ENCODE peak calls at places on chromosomes 13 and 19, in six cellular contexts. One of them, this sample, is unnamed.

GRCh38 chr19:28652790-28653189 is 560.2 kb downstream of the UQCRFS1 start:
- DNase-seq in NCI-H1436: no peak
- DNase-seq in AG04450: no peak
- DNase-seq in activated naive CD4-positive, alpha-beta T cell treated with anti-CD3 and anti-CD28 coated beads, Interleukin-2, amount 50 U/mL, for 72 hours: no peak
- DNase-seq in lung: no peak
- DNase-seq in astrocyte of the spinal cord: no peak
- DNase-seq in this sample: no peak

GRCh38 chr19:1473056-1473400 is 6.0 kb downstream of the C19orf25 start:
- DNase-seq in NCI-H1436: no peak
- DNase-seq in AG04450: no peak
- DNase-seq in activated naive CD4-positive, alpha-beta T cell treated with anti-CD3 and anti-CD28 coated beads, Interleukin-2, amount 50 U/mL, for 72 hours: no peak
- DNase-seq in lung: no peak
- DNase-seq in astrocyte of the spinal cord: no peak
- DNase-seq in this sample: no peak

GRCh38 chr13:37681295-37682032 is 82.9 kb upstream of the POSTN start:
- DNase-seq in NCI-H1436: no peak
- DNase-seq in AG04450: peak; percentile 38
- DNase-seq in activated naive CD4-positive, alpha-beta T cell treated with anti-CD3 and anti-CD28 coated beads, Interleukin-2, amount 50 U/mL, for 72 hours: no peak
- DNase-seq in lung: no peak
- DNase-seq in astrocyte of the spinal cord: peak; percentile 92
- DNase-seq in this sample: no peak

GRCh38 chr13:113647351-113648217 is 10.4 kb downstream of the ATP4B start:
- DNase-seq in NCI-H1436: peak; percentile 74
- DNase-seq in AG04450: no peak
- DNase-seq in activated naive CD4-positive, alpha-beta T cell treated with anti-CD3 and anti-CD28 coated beads, Interleukin-2, amount 50 U/mL, for 72 hours: no peak
- DNase-seq in lung: peak; percentile 94
- DNase-seq in astrocyte of the spinal cord: peak; percentile 24
- DNase-seq in this sample: no peak

GRCh38 chr13:39095500-39095899 is 57.2 kb downstream of the NHLRC3 start:
- DNase-seq in NCI-H1436: no peak
- DNase-seq in AG04450: no peak
- DNase-seq in activated naive CD4-positive, alpha-beta T cell treated with anti-CD3 and anti-CD28 coated beads, Interleukin-2, amount 50 U/mL, for 72 hours: no peak
- DNase-seq in lung: no peak
- DNase-seq in astrocyte of the spinal cord: no peak
- DNase-seq in this sample: no peak

GRCh38 chr19:6252066-6252465 is 27.7 kb downstream of the MLLT1 start:
- DNase-seq in NCI-H1436: no peak
- DNase-seq in AG04450: no peak
- DNase-seq in activated naive CD4-positive, alpha-beta T cell treated with anti-CD3 and anti-CD28 coated beads, Interleukin-2, amount 50 U/mL, for 72 hours: no peak
- DNase-seq in lung: no peak
- DNase-seq in astrocyte of the spinal cord: no peak
- DNase-seq in this sample: no peak

GRCh38 chr13:51269039-51269438 is 46.8 kb downstream of the FAM124A start:
- DNase-seq in NCI-H1436: no peak
- DNase-seq in AG04450: no peak
- DNase-seq in activated naive CD4-positive, alpha-beta T cell treated with anti-CD3 and anti-CD28 coated beads, Interleukin-2, amount 50 U/mL, for 72 hours: no peak
- DNase-seq in lung: no peak
- DNase-seq in astrocyte of the spinal cord: peak; percentile 50
- DNase-seq in this sample: no peak

GRCh38 chr13:93765811-93766210 is 539.2 kb downstream of the GPC6 start:
- DNase-seq in NCI-H1436: no peak
- DNase-seq in AG04450: no peak
- DNase-seq in activated naive CD4-positive, alpha-beta T cell treated with anti-CD3 and anti-CD28 coated beads, Interleukin-2, amount 50 U/mL, for 72 hours: no peak
- DNase-seq in lung: no peak
- DNase-seq in astrocyte of the spinal cord: no peak
- DNase-seq in this sample: no peak

GRCh38 chr13:36219883-36220282 is 5.5 kb upstream of the SOHLH2 start:
- DNase-seq in NCI-H1436: no peak
- DNase-seq in AG04450: no peak
- DNase-seq in activated naive CD4-positive, alpha-beta T cell treated with anti-CD3 and anti-CD28 coated beads, Interleukin-2, amount 50 U/mL, for 72 hours: no peak
- DNase-seq in lung: no peak
- DNase-seq in astrocyte of the spinal cord: no peak
- DNase-seq in this sample: no peak

GRCh38 chr13:94667190-94667589 is 45.2 kb downstream of the SOX21 start:
- DNase-seq in NCI-H1436: no peak
- DNase-seq in AG04450: no peak
- DNase-seq in activated naive CD4-positive, alpha-beta T cell treated with anti-CD3 and anti-CD28 coated beads, Interleukin-2, amount 50 U/mL, for 72 hours: peak; percentile 16
- DNase-seq in lung: no peak
- DNase-seq in astrocyte of the spinal cord: no peak
- DNase-seq in this sample: no peak

GRCh38 chr13:61414686-61415664 is 674 bp downstream of the PCDH20 start:
- DNase-seq in NCI-H1436: no peak
- DNase-seq in AG04450: no peak
- DNase-seq in activated naive CD4-positive, alpha-beta T cell treated with anti-CD3 and anti-CD28 coated beads, Interleukin-2, amount 50 U/mL, for 72 hours: no peak
- DNase-seq in lung: peak; percentile 77
- DNase-seq in astrocyte of the spinal cord: peak; percentile 43
- DNase-seq in this sample: no peak